ENCODE peak calls at places on chromosomes 3 and 15, in seven cellular contexts. R is sigmoid colon, X is GM23338, J is breast epithelium, N is K562, G is upper lobe of left lung, D is transverse colon. T is an unnamed sample. For H3K36me3, the result is how much of the 10 kb centered on the place peaks cover.

GRCh38 chr3:157136647-157137387 is 23.1 kb downstream of the CCNL1 start:
- DNase-seq in X (no peak), N (no peak), R (no peak), J (no peak), D (peak), G (peak), T (no peak)

GRCh38 chr3:46266598-46266997 is 24.3 kb downstream of the CCR3 start:
- DNase-seq in N (no peak), G (no peak), J (no peak), X (no peak), D (no peak), R (no peak), T (no peak)

GRCh38 chr3:50136714-50137405 is 18.3 kb upstream of the SEMA3F start:
- DNase-seq in X (no peak), N (no peak), G (no peak), D (no peak), J (no peak), R (no peak), T (no peak)

GRCh38 chr15:77530576-77530975 is 102.1 kb downstream of the LINGO1 start:
- DNase-seq in X (no peak), R (peak), J (no peak), N (no peak), D (no peak), G (no peak), T (no peak)

GRCh38 chr15:43299884-43300283 is 30.5 kb downstream of the LCMT2 start:
- DNase-seq in N (no peak), R (no peak), J (no peak), G (no peak), D (no peak), X (no peak), T (no peak)

GRCh38 chr15:68265674-68266073 is 11.9 kb upstream of the FEM1B start:
- DNase-seq in N (no peak), J (no peak), G (no peak), X (no peak), D (no peak), R (no peak), T (no peak)

GRCh38 chr15:88255496-88256171 is 905 bp downstream of the NTRK3 start:
- DNase-seq in J (no peak), D (no peak), R (no peak), G (peak), N (no peak), X (peak), T (no peak)

GRCh38 chr3:170428095-170428494 is 9.4 kb downstream of the CLDN11 start:
- DNase-seq in J (no peak), X (no peak), G (no peak), D (no peak), N (no peak), R (no peak), T (no peak)

GRCh38 chr3:106256249-106256957 is 387.6 kb upstream of the CBLB start:
- DNase-seq in D (no peak), N (no peak), R (no peak), G (no peak), J (no peak), X (no peak), T (no peak)

GRCh38 chr3:54299169-54299935 is 177.0 kb downstream of the CACNA2D3 start:
- DNase-seq in N (no peak), G (no peak), X (no peak), D (no peak), R (no peak), J (no peak), T (no peak)

GRCh38 chr3:184317201-184317600 is 2.8 kb downstream of the EIF4G1 start:
- DNase-seq in N (no peak), D (no peak), R (no peak), G (no peak), X (no peak), J (no peak), T (no peak)
- H3K36me3 ChIP-seq in N (half or more), D (under half), R (under half), G (under half), X (under half), J (under half), T (under half)

GRCh38 chr3:42804831-42805821 is 836 bp upstream of the HIGD1A start:
- DNase-seq in J (peak), X (peak), R (peak), N (peak), D (peak), G (peak), T (no peak)

GRCh38 chr3:42801784-42802183 is 2.5 kb downstream of the HIGD1A start:
- DNase-seq in D (no peak), X (no peak), J (no peak), R (no peak), G (no peak), N (no peak), T (no peak)

GRCh38 chr3:42802876-42803799 is 1.2 kb downstream of the HIGD1A start:
- DNase-seq in X (peak), N (peak), D (no peak), J (no peak), G (no peak), R (no peak), T (no peak)

GRCh38 chr3:42803800-42804112 is 534 bp downstream of the HIGD1A start:
- DNase-seq in X (peak), D (peak), J (no peak), R (no peak), G (peak), N (peak), T (no peak)

DNA sequence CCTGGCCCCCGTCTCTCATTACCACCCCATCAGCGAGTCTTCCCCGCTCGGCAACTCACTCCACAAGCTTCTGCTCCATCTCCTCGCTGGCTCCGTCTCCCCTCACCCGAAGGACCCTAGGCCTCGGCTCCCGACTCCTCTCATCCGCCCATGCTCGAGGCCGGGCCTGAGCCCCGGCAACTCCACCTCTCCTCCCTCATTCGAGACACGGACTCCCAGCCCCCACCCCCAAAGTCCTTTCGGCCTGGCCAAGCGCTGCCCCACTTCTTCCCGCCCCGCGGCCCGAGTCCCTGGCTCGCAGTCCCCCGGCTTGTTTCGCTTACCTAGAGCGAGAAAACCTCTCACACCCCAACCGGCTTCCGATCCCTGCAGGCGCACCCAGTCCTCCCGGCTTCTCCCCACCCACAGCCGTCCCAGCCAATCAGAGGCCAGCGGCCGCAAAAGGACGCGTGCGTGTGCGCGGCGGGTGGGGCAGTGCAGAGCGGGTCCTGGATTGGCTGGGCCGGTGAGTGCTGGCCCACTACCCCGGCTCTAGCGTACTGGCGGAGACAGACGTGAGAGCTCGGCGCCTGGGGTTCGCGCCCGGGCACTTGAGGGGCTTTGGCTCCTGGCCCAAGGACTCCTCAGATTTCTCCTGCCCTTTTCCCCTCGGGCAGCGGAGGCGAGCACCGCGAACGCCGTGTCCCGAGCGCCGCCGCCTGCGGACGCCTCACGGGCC is at the start of gene HIGD1A:
- DNase-seq in J (peak), N (peak), X (peak), R (peak), D (peak), G (peak), T (peak)
- TF ChIP-seq POLR2AphosphoS5 in J (peak), N (peak), X (peak), R (peak), D (peak), G (peak), T (peak)

DNA sequence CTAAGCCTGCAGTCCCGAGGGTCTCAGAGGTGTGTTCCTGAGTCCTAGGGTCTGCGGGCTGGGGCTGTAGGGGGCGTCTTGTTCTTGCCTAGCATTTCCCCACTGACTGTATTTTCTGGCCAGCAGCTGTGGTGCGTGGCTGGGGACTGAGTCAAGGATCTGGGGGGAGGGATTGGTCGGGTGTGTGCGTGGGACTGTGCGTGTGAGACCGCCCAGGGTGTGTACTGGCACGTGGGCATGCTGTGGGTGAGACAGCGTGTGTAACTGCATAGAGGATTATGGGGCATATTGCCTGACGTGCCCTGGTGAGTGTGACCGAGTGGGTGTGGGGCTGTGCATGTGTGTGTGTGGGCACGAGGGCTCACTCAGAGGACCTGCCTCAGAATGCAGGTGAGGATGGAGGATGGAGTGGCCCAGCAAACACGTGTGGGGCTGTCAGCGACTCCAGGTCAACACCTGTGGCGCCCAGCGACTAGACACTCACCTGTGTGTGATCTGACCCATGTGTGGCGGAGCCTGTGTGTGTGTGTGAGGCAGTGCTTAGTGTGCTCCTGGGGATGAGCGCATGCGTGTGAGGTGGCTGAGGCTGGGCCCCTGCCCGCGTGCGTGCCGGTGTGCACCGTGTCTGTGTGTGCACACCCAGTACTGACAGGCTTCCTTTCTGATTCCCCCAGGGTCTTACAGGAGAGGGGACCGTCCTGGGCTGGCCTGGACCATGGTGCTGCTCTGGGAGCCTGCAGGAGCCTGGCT is 20.9 kb downstream of the FBLN2 start:
- DNase-seq in X (no peak), G (no peak), D (no peak), N (no peak), R (no peak), J (no peak), T (no peak)
- H3K36me3 ChIP-seq in X (under half), G (under half), D (under half), N (under half), R (under half), J (under half), T (under half)

GRCh38 chr3:184133840-184134745 is 1.1 kb upstream of the EIF2B5 start:
- DNase-seq in D (peak), X (peak), G (peak), J (peak), R (peak), N (peak), T (peak)
- TF ChIP-seq POLR2AphosphoS5 in D (peak), X (peak), G (peak), J (no peak), R (peak), N (peak), T (peak)

GRCh38 chr3:48410205-48411040 is 19.5 kb downstream of the PLXNB1 start:
- DNase-seq in G (peak), J (peak), X (no peak), R (peak), D (no peak), N (no peak), T (no peak)

GRCh38 chr3:48409291-48410201 is 20.3 kb downstream of the PLXNB1 start:
- DNase-seq in X (no peak), D (no peak), G (peak), R (peak), N (no peak), J (peak), T (no peak)

GRCh38 chr3:48407542-48408099 is 22.3 kb downstream of the PLXNB1 start:
- DNase-seq in J (peak), N (no peak), X (no peak), G (peak), R (peak), D (no peak), T (no peak)

GRCh38 chr3:48406443-48407431 is 23.1 kb downstream of the PLXNB1 start:
- DNase-seq in D (no peak), R (peak), X (no peak), G (peak), J (peak), N (no peak), T (no peak)

GRCh38 chr3:48408823-48409281 is 21.0 kb downstream of the PLXNB1 start:
- DNase-seq in N (no peak), R (peak), J (peak), D (no peak), X (no peak), G (peak), T (no peak)
- H3K36me3 ChIP-seq in N (under half), R (under half), J (under half), D (under half), X (under half), G (half or more), T (under half)

GRCh38 chr15:66359740-66360139 is 3.3 kb upstream of the TIPIN start:
- DNase-seq in J (no peak), N (no peak), D (peak), R (no peak), X (no peak), G (no peak), T (no peak)

GRCh38 chr15:66356069-66356358 is 471 bp downstream of the TIPIN start:
- DNase-seq in J (no peak), R (no peak), D (no peak), X (no peak), G (no peak), N (no peak), T (no peak)

DNA sequence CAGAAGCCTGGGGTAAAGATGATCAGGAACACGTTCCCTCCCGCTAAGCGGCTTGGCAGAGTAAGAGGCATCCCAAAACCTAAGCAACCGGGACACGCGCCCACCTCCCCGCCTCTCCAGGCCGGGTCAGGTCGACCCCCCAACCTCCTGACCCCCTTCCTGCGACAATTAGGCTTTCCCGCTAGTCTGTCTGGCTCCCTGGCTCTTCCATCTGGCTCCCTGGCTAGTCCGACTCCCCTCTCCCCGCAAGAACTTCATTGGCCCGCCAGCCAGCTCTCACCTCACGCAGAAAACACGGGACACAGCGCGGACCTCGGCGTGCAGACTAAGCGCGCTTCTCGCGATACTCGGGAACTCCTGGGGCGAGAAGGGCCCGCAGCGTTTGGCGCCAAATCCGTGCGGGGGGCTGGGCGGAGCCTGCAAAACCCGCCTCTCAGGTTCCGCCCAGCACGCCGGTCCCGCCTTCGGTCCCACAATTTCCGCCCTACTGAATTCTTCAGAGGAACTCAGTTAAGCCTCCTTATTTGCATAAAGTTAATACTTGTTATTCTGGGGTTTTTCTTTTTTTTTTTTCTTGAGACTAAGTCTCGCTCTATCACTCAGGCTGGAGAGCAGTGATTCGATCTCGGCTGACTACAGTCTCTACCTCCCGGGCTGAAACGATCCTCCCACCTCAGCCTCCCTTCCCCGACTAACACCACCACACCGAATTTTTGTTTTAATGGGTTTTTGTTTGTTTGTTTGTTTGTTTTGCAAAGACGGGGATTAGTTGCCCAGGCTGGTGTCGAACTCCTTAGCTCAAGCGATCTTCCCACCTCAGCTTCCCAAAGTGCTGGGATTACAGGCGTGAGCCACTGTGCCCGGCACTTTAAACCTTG is at the start of gene TIPIN:
- DNase-seq in J (peak), N (peak), D (peak), X (peak), R (peak), G (peak), T (peak)
- TF ChIP-seq POLR2AphosphoS5 in J (no peak), N (peak), D (peak), X (peak), R (peak), G (peak), T (peak)

GRCh38 chr3:69210068-69210730 is 87.8 kb upstream of the LMOD3 start:
- DNase-seq in N (no peak), R (no peak), X (no peak), D (no peak), J (no peak), G (no peak), T (no peak)

GRCh38 chr3:69212411-69213160 is 90.2 kb upstream of the LMOD3 start:
- DNase-seq in N (no peak), X (no peak), D (no peak), R (no peak), J (no peak), G (no peak), T (peak)

GRCh38 chr3:69218079-69218478 is 95.7 kb upstream of the LMOD3 start:
- DNase-seq in N (no peak), X (no peak), J (no peak), D (no peak), G (no peak), R (no peak), T (no peak)

GRCh38 chr3:69216981-69217380 is 94.6 kb upstream of the LMOD3 start:
- DNase-seq in D (no peak), J (no peak), G (no peak), R (no peak), N (no peak), X (no peak), T (no peak)

DNA sequence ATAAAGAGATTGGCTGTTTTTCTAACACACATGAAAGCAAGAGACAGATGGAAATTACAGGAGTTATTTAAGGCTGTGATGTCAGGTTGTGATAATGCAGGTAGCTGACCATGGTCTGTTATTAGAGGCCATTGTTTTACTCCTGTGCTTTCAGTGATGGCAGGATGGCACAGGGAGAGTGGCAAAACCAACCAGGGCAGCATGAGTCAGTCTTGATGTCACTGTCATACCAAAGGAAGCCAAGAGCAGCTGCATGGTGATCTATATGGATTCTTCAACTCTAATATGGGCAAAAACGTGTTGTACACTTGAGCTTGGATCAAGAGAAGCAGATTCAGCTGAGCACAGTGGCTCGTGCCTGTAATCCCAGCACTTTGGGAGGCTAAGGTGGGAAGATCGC is 91.8 kb upstream of the LMOD3 start:
- DNase-seq in J (no peak), G (no peak), R (no peak), N (no peak), X (no peak), D (no peak), T (no peak)
- H3K36me3 ChIP-seq in J (under half), G (under half), R (under half), N (under half), X (under half), D (under half), T (under half)

T was measured in Panc1.